ENCODE peak calls at places on chromosomes 13 and 19, in four cellular contexts. U, Q, V and G are unnamed samples.

GRCh38 chr19:13797870-13798269 is 2.6 kb downstream of the ZSWIM4 start:
- DNase-seq in V (no peak), U (no peak), Q (no peak), G (peak)

GRCh38 chr13:76286178-76286577 is 600.0 kb downstream of the KCTD12 start:
- DNase-seq in V (no peak), U (no peak), Q (no peak), G (no peak)

GRCh38 chr19:14088634-14089411 is 1.7 kb downstream of the SAMD1 start:
- DNase-seq in Q (no peak), V (no peak), U (no peak), G (no peak)

GRCh38 chr19:11261902-11262839 is at the start of gene DOCK6:
- DNase-seq in U (no peak), Q (no peak), V (peak), G (peak)

GRCh38 chr13:100356889-100357288 is 231.7 kb downstream of the GGACT start:
- DNase-seq in Q (no peak), U (no peak), V (no peak), G (no peak)

GRCh38 chr19:58229255-58229639 is 533 bp downstream of the ZNF544 start:
- DNase-seq in Q (no peak), U (no peak), V (peak), G (no peak)

GRCh38 chr19:33193864-33194362 is at the start of gene LRP3:
- DNase-seq in Q (no peak), U (no peak), V (no peak), G (peak)

GRCh38 chr19:5801796-5802616 is 2.9 kb upstream of the NRTN start:
- DNase-seq in Q (no peak), V (no peak), U (no peak), G (no peak)

GRCh38 chr13:37905736-37906135 is 36.2 kb upstream of the TRPC4 start:
- DNase-seq in V (no peak), Q (no peak), U (no peak), G (no peak)

GRCh38 chr13:110546933-110547332 is 14.6 kb downstream of the RAB20 start:
- DNase-seq in Q (no peak), U (no peak), V (no peak), G (peak)

GRCh38 chr19:51123381-51124186 is 1.1 kb upstream of the SIGLEC9 start:
- DNase-seq in Q (no peak), V (peak), U (no peak), G (no peak)

GRCh38 chr13:94705081-94705751 is 7.1 kb downstream of the SOX21 start:
- DNase-seq in U (no peak), V (no peak), Q (no peak), G (no peak)

GRCh38 chr19:22116760-22117159 is 64.5 kb downstream of the ZNF257 start:
- DNase-seq in Q (no peak), V (no peak), U (no peak), G (no peak)

GRCh38 chr19:18762125-18763023 is 28.7 kb downstream of the COMP start:
- DNase-seq in U (no peak), Q (no peak), V (no peak), G (peak)

GRCh38 chr19:4889034-4889825 is 13.5 kb downstream of the ARRDC5 start:
- DNase-seq in V (no peak), U (no peak), Q (no peak), G (no peak)

GRCh38 chr13:64314286-64314685 is 2898.6 kb upstream of the PCDH20 start:
- DNase-seq in Q (no peak), V (no peak), U (no peak), G (no peak)

GRCh38 chr13:51628059-51628852 is 44.0 kb downstream of the WDFY2 start:
- DNase-seq in V (no peak), Q (no peak), U (no peak), G (no peak)

GRCh38 chr19:2609389-2610116 is 92.9 kb downstream of the GNG7 start:
- DNase-seq in Q (no peak), V (no peak), U (no peak), G (no peak)

GRCh38 chr13:18951412-18951811 is 230.2 kb downstream of the TUBA3C start:
- DNase-seq in V (no peak), Q (no peak), U (no peak), G (no peak)

GRCh38 chr19:13844130-13844631 is 32.8 kb upstream of the NANOS3 start:
- DNase-seq in U (no peak), Q (no peak), V (no peak), G (no peak)

GRCh38 chr13:98674968-98675528 is 77.4 kb downstream of the SLC15A1 start:
- DNase-seq in U (no peak), Q (no peak), V (no peak), G (no peak)

GRCh38 chr13:106573855-106574254 is 5.9 kb upstream of the ARGLU1 start:
- DNase-seq in U (no peak), V (no peak), Q (no peak), G (peak)

GRCh38 chr13:48630791-48631190 is 22.9 kb upstream of the CYSLTR2 start:
- DNase-seq in U (no peak), Q (no peak), V (no peak), G (no peak)

GRCh38 chr13:90281709-90282108 is 1065.8 kb upstream of the MIR17HG start:
- DNase-seq in U (no peak), Q (no peak), V (no peak), G (no peak)

GRCh38 chr19:588758-589692 is 656 bp upstream of the HCN2 start:
- DNase-seq in U (no peak), V (no peak), Q (no peak), G (no peak)

GRCh38 chr13:76644906-76645305 is 241.3 kb downstream of the KCTD12 start:
- DNase-seq in Q (no peak), V (no peak), U (no peak), G (no peak)

GRCh38 chr13:112643759-112644459 is 45.9 kb upstream of the ATP11A start:
- DNase-seq in V (no peak), Q (no peak), U (no peak), G (no peak)

GRCh38 chr19:17829855-17830566 is 8.7 kb upstream of the INSL3 start:
- DNase-seq in U (peak), V (no peak), Q (no peak), G (no peak)

GRCh38 chr19:15642807-15643206 is 2.1 kb downstream of the CYP4F3 start:
- DNase-seq in V (no peak), U (no peak), Q (no peak), G (no peak)

GRCh38 chr13:24664726-24665409 is 15.3 kb upstream of the ATP12A start:
- DNase-seq in U (no peak), Q (no peak), V (no peak), G (no peak)

GRCh38 chr19:4980838-4981680 is 12.1 kb downstream of the KDM4B start:
- DNase-seq in Q (no peak), U (no peak), V (no peak), G (no peak)

GRCh38 chr19:56076413-56076998 is 44.6 kb downstream of the ZNF787 start:
- DNase-seq in V (peak), U (no peak), Q (peak), G (no peak)

GRCh38 chr13:63279136-63279535 is 1863.5 kb upstream of the PCDH20 start:
- DNase-seq in Q (no peak), U (no peak), V (no peak), G (no peak)

GRCh38 chr13:48160879-48161278 is 66.0 kb upstream of the MED4 start:
- DNase-seq in U (no peak), V (no peak), Q (no peak), G (peak)

GRCh38 chr13:28273919-28274318 is 135.6 kb downstream of the PAN3 start:
- DNase-seq in Q (no peak), U (no peak), V (no peak), G (no peak)

GRCh38 chr19:47106819-47107200 is 6.8 kb downstream of the ZC3H4 start:
- DNase-seq in V (no peak), Q (no peak), U (no peak), G (no peak)

GRCh38 chr13:80604094-80604493 is 263.2 kb upstream of the SPRY2 start:
- DNase-seq in V (no peak), Q (no peak), U (no peak), G (no peak)

GRCh38 chr19:50556236-50557008 is 11.8 kb downstream of the LRRC4B start:
- DNase-seq in Q (peak), V (peak), U (no peak), G (peak)

GRCh38 chr19:41299755-41300089 is 10.2 kb upstream of the CCDC97 start:
- DNase-seq in U (no peak), V (peak), Q (peak), G (peak)

GRCh38 chr19:47613165-47614146 is 4.5 kb downstream of the BICRA start:
- DNase-seq in U (no peak), V (no peak), Q (no peak), G (no peak)